ENCODE peak calls at places on chromosomes 12 and 14, in six cellular contexts. O is A549, E is SK-N-SH, M is GM23338, V is HCT116, F is K562. Q is an unnamed sample.

GRCh38 chr12:109544955-109545531 is 28.3 kb downstream of the MMAB start:
- DNase-seq in F (no peak), V (no peak), E (peak; percentile 57), O (no peak), M (no peak), Q (no peak)

GRCh38 chr12:131619736-131620506 is 91.0 kb upstream of the SFSWAP start:
- DNase-seq in M (no peak), F (no peak), O (no peak), V (no peak), E (no peak), Q (no peak)

GRCh38 chr14:59309291-59309900 is 120.9 kb downstream of the DAAM1 start:
- DNase-seq in V (no peak), M (no peak), O (no peak), E (no peak), F (no peak), Q (no peak)

GRCh38 chr12:131159660-131160059 is 206.0 kb downstream of the ADGRD1 start:
- DNase-seq in M (peak; percentile 73), E (no peak), F (peak; percentile 10), V (peak; percentile 18), O (no peak), Q (peak; percentile 13)

GRCh38 chr12:8088574-8088973 is 6.5 kb downstream of the NECAP1 start:
- DNase-seq in E (no peak), O (no peak), M (no peak), F (no peak), V (no peak), Q (no peak)

GRCh38 chr12:93451423-93452158 is 9.8 kb upstream of the UBE2N start:
- DNase-seq in M (no peak), F (no peak), O (no peak), E (no peak), V (no peak), Q (no peak)

GRCh38 chr12:103852498-103852992 is 11.5 kb upstream of the NT5DC3 start:
- DNase-seq in O (no peak), V (no peak), F (no peak), M (peak; percentile 46), E (no peak), Q (peak; percentile 75)

GRCh38 chr12:131140069-131140435 is 186.3 kb downstream of the ADGRD1 start:
- DNase-seq in V (no peak), M (no peak), E (no peak), F (no peak), O (no peak), Q (no peak)

GRCh38 chr12:64733857-64734256 is 25.3 kb downstream of the GNS start:
- DNase-seq in E (no peak), O (peak; percentile 28), F (no peak), V (peak; percentile 23), M (no peak), Q (no peak)

GRCh38 chr12:105041186-105041585 is 43.1 kb downstream of the ALDH1L2 start:
- DNase-seq in E (no peak), F (no peak), M (no peak), O (no peak), V (no peak), Q (no peak)

GRCh38 chr12:44088647-44089046 is 252.8 kb downstream of the TMEM117 start:
- DNase-seq in E (no peak), F (no peak), O (no peak), M (no peak), V (no peak), Q (no peak)

GRCh38 chr12:42094277-42094676 is 50.4 kb downstream of the GXYLT1 start:
- DNase-seq in O (no peak), E (no peak), V (peak; percentile 33), M (no peak), F (peak; percentile 65), Q (no peak)

GRCh38 chr14:98114122-98114895 is 1157.7 kb downstream of the BCL11B start:
- DNase-seq in E (no peak), F (no peak), O (no peak), V (no peak), M (peak; percentile 51), Q (no peak)

GRCh38 chr12:78421011-78421410 is 443.6 kb upstream of the SYT1 start:
- DNase-seq in O (no peak), F (no peak), M (no peak), E (no peak), V (no peak), Q (no peak)

GRCh38 chr12:100123316-100124095 is 19.2 kb downstream of the BLTP3B start:
- DNase-seq in E (peak; percentile 18), M (no peak), F (no peak), O (no peak), V (no peak), Q (no peak)

GRCh38 chr12:67892289-67892688 is 97.0 kb upstream of the IFNG-AS1 start:
- DNase-seq in O (no peak), V (no peak), F (no peak), M (no peak), E (peak; percentile 12), Q (no peak)

GRCh38 chr12:54680374-54680773 is 32.2 kb upstream of the DCD start:
- DNase-seq in F (peak; percentile 43), V (peak; percentile 56), O (peak; percentile 43), M (peak; percentile 88), E (peak; percentile 10), Q (peak; percentile 19)

GRCh38 chr14:56202256-56202655 is 84.0 kb downstream of the PELI2 start:
- DNase-seq in E (no peak), O (no peak), F (no peak), V (no peak), M (no peak), Q (no peak)

GRCh38 chr14:90726656-90727055 is 89.6 kb downstream of the TTC7B start:
- DNase-seq in F (no peak), M (peak; percentile 60), O (no peak), E (no peak), V (peak; percentile 4), Q (no peak)

GRCh38 chr12:43728117-43728516 is 30.5 kb downstream of the PUS7L start:
- DNase-seq in O (no peak), E (no peak), F (no peak), M (no peak), V (no peak), Q (no peak)

GRCh38 chr12:2640281-2640680 is 154.5 kb upstream of the FKBP4 start:
- DNase-seq in E (no peak), V (no peak), O (peak; percentile 20), F (no peak), M (no peak), Q (no peak)

GRCh38 chr14:54637829-54638446 is 71.0 kb downstream of the SAMD4A start:
- DNase-seq in F (no peak), O (no peak), V (no peak), E (no peak), M (no peak), Q (no peak)

GRCh38 chr12:49334681-49335080 is 2.3 kb downstream of the C1QL4 start:
- DNase-seq in V (no peak), M (no peak), F (no peak), O (no peak), E (no peak), Q (no peak)

GRCh38 chr12:69620077-69620476 is 9.4 kb upstream of the LRRC10 start:
- DNase-seq in V (no peak), O (no peak), M (no peak), E (no peak), F (no peak), Q (no peak)

GRCh38 chr14:23555882-23556699 is at the start of gene THTPA:
- DNase-seq in F (peak; percentile 90), O (peak; percentile 95), M (peak; percentile 98), V (peak; percentile 81), E (peak; percentile 92), Q (peak; percentile 96)

GRCh38 chr14:82854851-82855250 is 1321.2 kb upstream of the SEL1L start:
- DNase-seq in M (no peak), V (no peak), F (no peak), E (no peak), O (no peak), Q (no peak)

DNA sequence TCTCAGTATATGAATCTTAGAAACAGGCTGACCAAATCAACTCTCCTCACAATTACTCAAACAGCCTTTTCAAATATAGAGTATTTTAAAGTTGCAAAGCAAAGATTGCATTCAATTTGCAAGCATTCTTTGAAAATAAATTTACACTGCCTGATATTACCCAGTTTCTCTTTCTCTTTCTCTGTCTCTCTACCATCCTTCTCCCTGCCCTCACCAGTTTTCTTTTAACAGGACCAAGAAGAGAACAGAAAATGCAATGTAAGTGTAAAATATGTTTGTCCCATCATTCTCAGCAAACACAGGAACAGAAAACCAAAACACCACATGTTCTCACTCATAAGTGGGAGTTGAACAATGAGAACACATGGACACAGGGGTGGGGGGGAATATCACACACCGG is 520.3 kb upstream of the USP15 start:
- DNase-seq in O (no peak), E (no peak), V (no peak), M (no peak), F (no peak), Q (no peak)
- H3K4me2 ChIP-seq in O (no peak overlapping the region), E (no peak overlapping the region), V (no peak overlapping the region), M (no peak overlapping the region), F (no peak overlapping the region), Q (no peak overlapping the region)

DNA sequence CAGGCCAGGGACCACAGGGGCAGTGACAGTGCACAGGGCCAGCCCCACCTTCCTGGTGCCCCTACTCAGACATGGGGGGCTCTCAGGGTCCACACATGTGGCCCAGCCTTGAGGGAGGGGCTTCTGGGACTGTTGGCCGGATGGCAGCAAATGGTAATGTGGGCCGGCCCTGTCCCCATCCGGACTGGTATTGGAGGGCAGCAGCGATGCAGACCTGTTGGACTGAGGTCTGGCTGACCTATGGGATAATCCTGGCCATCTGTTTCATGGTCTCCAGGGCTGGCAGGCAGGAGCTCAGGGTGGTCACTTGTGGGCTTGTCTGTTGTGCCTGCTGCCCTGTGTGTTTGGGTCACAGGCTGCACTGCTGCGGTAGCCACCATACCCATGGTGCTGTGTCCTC is 387.5 kb downstream of the TMEM121 start:
- DNase-seq in E (no peak), O (no peak), M (no peak), V (no peak), F (no peak), Q (no peak)
- TF ChIP-seq REST in E (no peak), O (no peak), M (no peak), V (no peak), F (no peak), Q (no peak)

GRCh38 chr14:68704736-68705720 is 87.8 kb downstream of the ZFP36L1 start:
- DNase-seq in V (no peak), E (no peak), O (no peak), M (no peak), F (no peak), Q (no peak)
- H3K4me2 ChIP-seq in V (peak overlapping the region; percentile 10), E (no peak overlapping the region), O (no peak overlapping the region), M (no peak overlapping the region), F (no peak overlapping the region), Q (peak overlapping the region; percentile 58)

GRCh38 chr14:103879570-103880333 is 32.4 kb upstream of the PPP1R13B start:
- DNase-seq in F (no peak), E (peak; percentile 51), O (peak; percentile 97), V (no peak), M (peak; percentile 65), Q (peak; percentile 97)
- TF ChIP-seq REST in F (no peak), E (no peak), O (no peak), V (no peak), M (no peak), Q (peak; percentile 35)

Q was measured in HepG2.